ENCODE peak calls at places on chromosomes 1 and 21, in nine cellular contexts. N is A549, F is cardiac muscle cell, Z is lung, E is body of pancreas, X is neuronal stem cell, D is SJSA1, O is foreskin keratinocyte, U is left lung. V is an unnamed sample.

GRCh38 chr1:50750021-50750619 is 209.9 kb downstream of the FAF1 start:
- DNase-seq in N (peak; percentile 53), F (peak; percentile 11), Z (no peak), E (no peak), X (no peak), D (peak; percentile 16), O (no peak), U (no peak), V (no peak)

GRCh38 chr21:44510109-44510507 is 29.9 kb downstream of the KRTAP10-1 start:
- DNase-seq in N (no peak), F (no peak), Z (no peak), E (no peak), X (no peak), D (no peak), O (no peak), U (no peak), V (no peak)

GRCh38 chr1:44603718-44604117 is 70.6 kb downstream of the TMEM53 start:
- DNase-seq in N (no peak), F (no peak), Z (no peak), E (peak; percentile 92), X (no peak), D (no peak), O (no peak), U (no peak), V (no peak)

GRCh38 chr21:31265293-31265692 is 78.8 kb downstream of the TIAM1 start:
- DNase-seq in N (no peak), F (no peak), Z (no peak), E (peak; percentile 23), X (no peak), D (no peak), O (no peak), U (no peak), V (no peak)

GRCh38 chr1:202873026-202873425 is 15.9 kb downstream of the RABIF start:
- DNase-seq in N (no peak), F (no peak), Z (no peak), E (no peak), X (no peak), D (no peak), O (no peak), U (no peak), V (no peak)

GRCh38 chr21:36695671-36696389 is 3.1 kb upstream of the SIM2 start:
- DNase-seq in N (no peak), F (peak; percentile 30), Z (no peak), E (no peak), X (peak; percentile 49), D (no peak), O (no peak), U (no peak), V (no peak)

GRCh38 chr21:27314096-27314495 is 347.2 kb upstream of the ADAMTS5 start:
- DNase-seq in N (no peak), F (no peak), Z (no peak), E (no peak), X (no peak), D (peak; percentile 72), O (no peak), U (no peak), V (no peak)

GRCh38 chr21:30340714-30341573 is 3.5 kb upstream of the KRTAP27-1 start:
- DNase-seq in N (peak; percentile 29), F (peak; percentile 65), Z (no peak), E (peak; percentile 70), X (peak; percentile 29), D (peak; percentile 20), O (peak; percentile 25), U (no peak), V (no peak)

GRCh38 chr1:227762231-227762911 is 27.1 kb downstream of the SNAP47 start:
- DNase-seq in N (peak; percentile 79), F (peak; percentile 91), Z (peak; percentile 87), E (peak; percentile 90), X (peak; percentile 59), D (peak; percentile 82), O (peak; percentile 55), U (peak; percentile 83), V (peak; percentile 91)

GRCh38 chr1:227763246-227764018 is 28.2 kb downstream of the SNAP47 start:
- DNase-seq in N (no peak), F (no peak), Z (no peak), E (no peak), X (no peak), D (no peak), O (peak; percentile 15), U (no peak), V (no peak)

GRCh38 chr1:227765261-227766014 is 30.2 kb downstream of the SNAP47 start:
- DNase-seq in N (no peak), F (no peak), Z (no peak), E (no peak), X (no peak), D (no peak), O (no peak), U (no peak), V (no peak)

GRCh38 chr1:227766015-227766634 is 30.9 kb downstream of the SNAP47 start:
- DNase-seq in N (no peak), F (no peak), Z (no peak), E (peak; percentile 62), X (no peak), D (no peak), O (no peak), U (no peak), V (peak; percentile 41)

DNA sequence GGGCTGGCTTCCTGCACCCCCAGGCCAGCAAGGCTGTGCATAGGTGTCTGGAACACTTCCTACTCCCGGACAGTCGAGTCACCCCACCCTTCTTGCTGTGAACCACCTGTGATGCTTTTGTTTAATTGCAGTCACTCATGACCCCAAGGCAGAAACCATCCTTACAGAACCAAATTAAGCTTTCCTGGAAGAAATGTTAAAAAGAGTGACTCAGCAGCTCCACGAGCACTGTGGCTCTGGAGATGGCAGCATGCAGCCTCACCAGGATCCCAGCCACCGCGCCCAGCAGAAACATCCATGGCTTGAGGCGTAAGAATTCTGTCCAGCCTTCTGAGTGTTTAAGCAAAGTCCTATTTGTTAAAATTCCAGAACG is 28.8 kb downstream of the SNAP47 start:
- DNase-seq in N (peak; percentile 61), F (no peak), Z (no peak), E (no peak), X (no peak), D (no peak), O (peak; percentile 89), U (no peak), V (no peak)
- H3K4me1 ChIP-seq in N (peaks cover 34% of the 10 kb centered on the region), F (peaks cover 5% of the 10 kb centered on the region), Z (no peaks in the 10 kb centered on the region), E (peaks cover 20% of the 10 kb centered on the region), X (no peaks in the 10 kb centered on the region), D (peaks cover 40% of the 10 kb centered on the region), O (peaks cover 7% of the 10 kb centered on the region), U (peaks cover 11% of the 10 kb centered on the region), V (peaks cover 18% of the 10 kb centered on the region)

GRCh38 chr1:37485902-37486679 is 11.7 kb downstream of the ZC3H12A start:
- DNase-seq in N (peak; percentile 19), F (no peak), Z (no peak), E (no peak), X (no peak), D (no peak), O (no peak), U (no peak), V (peak; percentile 24)

GRCh38 chr1:37483785-37484184 is 9.4 kb downstream of the ZC3H12A start:
- DNase-seq in N (peak; percentile 28), F (no peak), Z (no peak), E (no peak), X (no peak), D (no peak), O (no peak), U (no peak), V (no peak)

GRCh38 chr1:37482004-37482785 is 7.8 kb downstream of the ZC3H12A start:
- DNase-seq in N (no peak), F (no peak), Z (no peak), E (no peak), X (no peak), D (no peak), O (no peak), U (no peak), V (no peak)

GRCh38 chr1:37482796-37483744 is 8.7 kb downstream of the ZC3H12A start:
- DNase-seq in N (no peak), F (no peak), Z (no peak), E (no peak), X (no peak), D (no peak), O (no peak), U (no peak), V (peak; percentile 31)

DNA sequence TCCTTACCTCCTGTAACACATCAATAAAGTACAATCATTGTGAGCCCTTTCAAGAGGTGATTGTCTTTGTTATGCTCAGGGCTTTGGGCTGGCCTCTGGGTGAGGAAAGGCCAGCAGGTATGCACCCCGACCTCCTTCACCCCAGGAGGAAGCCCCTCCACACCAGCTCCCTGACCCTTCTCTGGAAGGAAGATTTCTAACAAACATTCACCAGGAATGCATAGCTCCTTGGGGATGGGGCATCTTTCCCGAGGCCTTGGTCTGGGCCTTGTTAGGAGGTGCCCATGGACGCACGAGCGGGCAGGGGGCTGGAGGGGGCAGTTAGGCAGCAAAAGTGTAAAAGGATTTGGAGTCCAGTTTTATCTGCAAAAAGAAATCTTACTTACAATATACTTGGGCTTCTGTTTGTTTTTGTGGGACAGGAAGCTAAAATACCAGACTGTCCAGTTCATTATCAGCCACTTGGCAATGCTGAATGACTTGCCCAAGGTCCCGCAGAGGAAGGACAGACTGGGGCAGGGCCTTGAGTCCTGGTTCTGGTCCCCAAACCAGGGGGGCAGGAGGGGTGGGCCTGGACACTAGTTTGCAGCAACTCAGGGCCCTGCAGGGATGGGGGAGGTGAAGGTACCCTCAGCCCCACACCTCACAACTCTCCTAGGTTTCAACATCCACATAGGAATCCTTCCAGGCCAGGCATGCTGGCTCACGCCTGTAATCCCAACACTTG is 10.1 kb downstream of the ZC3H12A start:
- DNase-seq in N (peak; percentile 45), F (no peak), Z (no peak), E (peak; percentile 61), X (no peak), D (no peak), O (peak; percentile 45), U (no peak), V (no peak)
- H3K4me1 ChIP-seq in N (peaks cover 79% of the 10 kb centered on the region), F (no peaks in the 10 kb centered on the region), Z (no peaks in the 10 kb centered on the region), E (peaks cover 72% of the 10 kb centered on the region), X (peaks cover 2% of the 10 kb centered on the region), D (peaks cover 12% of the 10 kb centered on the region), O (peaks cover 9% of the 10 kb centered on the region), U (peaks cover 43% of the 10 kb centered on the region), V (peaks cover 25% of the 10 kb centered on the region)

DNA sequence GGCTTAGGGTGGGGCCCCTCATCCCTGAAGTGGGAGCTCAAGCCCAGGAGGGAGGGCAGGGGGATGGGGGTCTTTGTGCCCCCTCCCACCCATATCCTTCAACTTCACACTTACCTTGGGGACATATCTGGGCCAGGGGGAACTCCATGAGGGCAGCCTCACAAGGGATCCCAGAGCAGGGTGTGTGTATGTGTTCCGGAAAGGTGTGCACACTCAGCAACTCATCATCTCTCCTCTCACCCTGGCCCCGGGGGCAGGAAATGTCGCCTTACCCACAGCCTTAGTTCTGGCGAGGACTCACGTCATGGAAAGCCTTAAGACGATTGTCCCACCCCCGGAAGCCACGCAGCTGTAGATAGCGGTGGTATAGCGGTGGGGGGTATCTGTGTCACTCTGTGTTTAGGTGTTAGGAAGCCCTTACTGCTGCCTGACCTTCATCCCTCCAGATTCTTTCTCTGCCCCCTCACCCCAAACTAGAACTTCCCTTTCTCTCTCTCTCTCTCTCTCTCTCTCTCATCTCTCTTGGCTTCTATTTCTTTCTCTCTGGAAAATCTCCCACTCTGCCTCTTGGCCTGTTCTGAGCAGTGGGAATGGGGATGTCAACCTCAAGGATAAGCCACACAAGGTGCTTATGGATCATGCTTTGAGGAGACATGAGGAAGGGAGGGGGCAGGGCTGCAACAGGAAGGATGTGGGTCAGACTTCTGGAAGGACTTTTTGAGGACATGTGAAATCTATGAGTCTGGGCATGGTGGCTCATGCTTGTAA is at the start of gene SH2D2A:
- DNase-seq in N (no peak), F (no peak), Z (peak; percentile 36), E (peak; percentile 39), X (no peak), D (no peak), O (peak; percentile 91), U (peak; percentile 56), V (peak; percentile 68)
- H3K4me1 ChIP-seq in N (peaks cover 24% of the 10 kb centered on the region), F (no peaks in the 10 kb centered on the region), Z (no peaks in the 10 kb centered on the region), E (peaks cover 13% of the 10 kb centered on the region), X (peaks cover 13% of the 10 kb centered on the region), D (peaks cover 13% of the 10 kb centered on the region), O (peaks cover 46% of the 10 kb centered on the region), U (peaks cover 10% of the 10 kb centered on the region), V (peaks cover 8% of the 10 kb centered on the region)

GRCh38 chr1:23600283-23600682 is 41.0 kb upstream of the ID3 start:
- DNase-seq in N (no peak), F (no peak), Z (no peak), E (no peak), X (no peak), D (no peak), O (no peak), U (no peak), V (no peak)

GRCh38 chr1:23599125-23599524 is 39.8 kb upstream of the ID3 start:
- DNase-seq in N (no peak), F (no peak), Z (no peak), E (no peak), X (no peak), D (no peak), O (no peak), U (no peak), V (no peak)

GRCh38 chr1:23598424-23598823 is 39.1 kb upstream of the ID3 start:
- DNase-seq in N (no peak), F (no peak), Z (no peak), E (no peak), X (peak; percentile 56), D (no peak), O (no peak), U (no peak), V (no peak)

GRCh38 chr1:23601104-23601967 is 42.0 kb upstream of the ID3 start:
- DNase-seq in N (no peak), F (no peak), Z (no peak), E (no peak), X (no peak), D (no peak), O (no peak), U (no peak), V (no peak)

DNA sequence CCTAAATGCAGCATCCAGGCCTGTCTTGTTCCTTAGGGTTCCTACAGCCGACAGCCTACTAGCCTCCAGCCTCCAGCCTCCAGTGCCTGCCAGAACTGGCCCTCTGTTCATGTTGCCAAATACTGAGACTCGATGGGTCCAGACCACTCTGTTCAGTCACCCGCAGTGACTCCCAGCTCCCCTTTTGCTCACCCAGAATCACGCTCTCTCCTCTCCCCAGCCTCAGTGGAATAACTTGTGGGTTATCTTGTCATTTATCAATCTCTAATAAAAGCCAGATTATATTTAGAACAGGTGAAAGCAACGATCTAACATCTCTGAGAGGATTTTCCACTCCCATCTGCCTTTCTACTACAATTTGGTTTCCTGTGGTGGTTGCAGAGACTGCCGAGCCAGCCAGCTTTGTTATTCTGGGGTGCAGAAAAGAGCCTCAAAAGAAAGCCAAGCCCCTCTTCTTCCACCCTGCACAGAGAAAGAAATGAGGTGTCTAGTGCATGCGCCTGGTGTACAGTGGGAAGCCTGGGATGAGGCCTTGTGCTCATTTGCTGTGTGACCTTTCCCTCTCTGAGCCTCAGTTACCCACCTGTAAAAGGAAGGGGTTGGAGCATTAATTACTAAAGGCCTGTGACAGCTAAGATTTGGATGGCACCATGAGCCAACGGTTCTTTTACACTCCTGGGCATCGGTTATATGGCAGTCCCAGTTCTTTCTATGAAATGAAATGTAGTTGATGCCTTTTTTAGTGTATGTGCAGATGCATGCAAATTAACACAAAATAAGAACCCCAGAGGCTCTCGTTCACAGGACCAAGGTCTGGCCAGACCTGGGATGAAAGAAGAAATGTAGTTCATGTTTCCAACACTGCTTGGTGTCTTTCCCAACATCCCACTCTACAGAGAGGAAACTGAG is 42.9 kb upstream of the ID3 start:
- DNase-seq in N (no peak), F (no peak), Z (no peak), E (no peak), X (no peak), D (no peak), O (no peak), U (no peak), V (no peak)
- H3K4me1 ChIP-seq in N (peaks cover 28% of the 10 kb centered on the region), F (peaks cover 14% of the 10 kb centered on the region), Z (no peaks in the 10 kb centered on the region), E (no peaks in the 10 kb centered on the region), X (peaks cover 20% of the 10 kb centered on the region), D (peaks cover 4% of the 10 kb centered on the region), O (no peaks in the 10 kb centered on the region), U (no peaks in the 10 kb centered on the region), V (no peaks in the 10 kb centered on the region)